ENCODE peak calls at places on chromosomes 12 and 14, in four cellular contexts. E is adrenal gland; L is DMS153; V is activated CD8-positive, alpha-beta memory T cell treated with anti-CD3 and anti-CD28 coated beads for 4 hours. T is an unnamed sample.

GRCh38 chr12:132398386-132398991 is 69.1 kb upstream of the GALNT9 start:
- DNase-seq in E (no peak), L (peak; percentile 66), V (no peak), T (no peak)

GRCh38 chr12:85562765-85563164 is 273.4 kb downstream of the RASSF9 start:
- DNase-seq in E (no peak), L (no peak), V (no peak), T (no peak)

GRCh38 chr12:25433581-25434325 is 119.3 kb downstream of the LMNTD1 start:
- DNase-seq in E (no peak), L (no peak), V (no peak), T (no peak)

GRCh38 chr12:49369723-49370145 is 2.5 kb downstream of the SPATS2 start:
- DNase-seq in E (peak; percentile 42), L (no peak), V (no peak), T (no peak)

GRCh38 chr12:106753526-106753925 is 21.0 kb upstream of the RIC8B start:
- DNase-seq in E (no peak), L (no peak), V (no peak), T (no peak)

GRCh38 chr12:124450376-124450750 is 117.0 kb downstream of the NCOR2 start:
- DNase-seq in E (no peak), L (no peak), V (no peak), T (no peak)

GRCh38 chr14:69151458-69152180 is 1.3 kb downstream of the DCAF5 start:
- DNase-seq in E (peak; percentile 83), L (peak; percentile 26), V (peak; percentile 57), T (peak; percentile 48)

GRCh38 chr12:1517007-1517406 is 77.4 kb downstream of the FBXL14 start:
- DNase-seq in E (no peak), L (no peak), V (no peak), T (no peak)

GRCh38 chr12:130815028-130815741 is 23.9 kb downstream of the STX2 start:
- DNase-seq in E (no peak), L (no peak), V (no peak), T (no peak)

GRCh38 chr12:123102781-123103503 is 47.9 kb downstream of the PITPNM2 start:
- DNase-seq in E (no peak), L (no peak), V (no peak), T (no peak)

GRCh38 chr12:24903305-24904088 is 45.4 kb downstream of the BCAT1 start:
- DNase-seq in E (no peak), L (no peak), V (no peak), T (no peak)

GRCh38 chr12:6367065-6367968 is 8.0 kb downstream of the SCNN1A start:
- DNase-seq in E (no peak), L (no peak), V (no peak), T (no peak)

GRCh38 chr12:95601626-95602025 is 50.4 kb upstream of the USP44 start:
- DNase-seq in E (no peak), L (no peak), V (no peak), T (no peak)

GRCh38 chr12:32680787-32681186 is 1.7 kb downstream of the DNM1L start:
- DNase-seq in E (no peak), L (no peak), V (no peak), T (no peak)

GRCh38 chr12:107398101-107398500 is 287.5 kb upstream of the PWP1 start:
- DNase-seq in E (no peak), L (no peak), V (no peak), T (no peak)

GRCh38 chr14:31000629-31001338 is 24.7 kb upstream of the AP4S1 start:
- DNase-seq in E (no peak), L (no peak), V (no peak), T (no peak)

T was measured in H54.